ENCODE peak calls at places on chromosomes 12 and 14, in five cellular contexts. One of them, this sample, is unnamed.

GRCh38 chr12:182381-182883 is 31.5 kb downstream of the SLC6A12 start:
- DNase-seq in LHCN-M2: peak
- DNase-seq in NCI-H1436 treated with DMSO at 0.1 percent for 48 hours: no peak
- DNase-seq in GOT3: no peak
- DNase-seq in activated CD8-positive, alpha-beta memory T cell treated with anti-CD3 and anti-CD28 coated beads, Interleukin-2, amount 10 ng/mL, durations not matched to agents 7 days and 5 days: no peak
- DNase-seq in this sample: no peak

GRCh38 chr12:42603246-42603645 is 13.7 kb upstream of the PRICKLE1 start:
- DNase-seq in LHCN-M2: no peak
- DNase-seq in NCI-H1436 treated with DMSO at 0.1 percent for 48 hours: no peak
- DNase-seq in GOT3: no peak
- DNase-seq in activated CD8-positive, alpha-beta memory T cell treated with anti-CD3 and anti-CD28 coated beads, Interleukin-2, amount 10 ng/mL, durations not matched to agents 7 days and 5 days: no peak
- DNase-seq in this sample: no peak

GRCh38 chr12:98743362-98743953 is 98.4 kb downstream of the APAF1 start:
- DNase-seq in LHCN-M2: no peak
- DNase-seq in NCI-H1436 treated with DMSO at 0.1 percent for 48 hours: no peak
- DNase-seq in GOT3: no peak
- DNase-seq in activated CD8-positive, alpha-beta memory T cell treated with anti-CD3 and anti-CD28 coated beads, Interleukin-2, amount 10 ng/mL, durations not matched to agents 7 days and 5 days: peak
- DNase-seq in this sample: no peak

GRCh38 chr12:5034605-5035004 is 9.1 kb upstream of the KCNA5 start:
- DNase-seq in LHCN-M2: no peak
- DNase-seq in NCI-H1436 treated with DMSO at 0.1 percent for 48 hours: no peak
- DNase-seq in GOT3: no peak
- DNase-seq in activated CD8-positive, alpha-beta memory T cell treated with anti-CD3 and anti-CD28 coated beads, Interleukin-2, amount 10 ng/mL, durations not matched to agents 7 days and 5 days: no peak
- DNase-seq in this sample: no peak

GRCh38 chr12:114371250-114371649 is 34.7 kb downstream of the TBX5 start:
- DNase-seq in LHCN-M2: no peak
- DNase-seq in NCI-H1436 treated with DMSO at 0.1 percent for 48 hours: no peak
- DNase-seq in GOT3: no peak
- DNase-seq in activated CD8-positive, alpha-beta memory T cell treated with anti-CD3 and anti-CD28 coated beads, Interleukin-2, amount 10 ng/mL, durations not matched to agents 7 days and 5 days: no peak
- DNase-seq in this sample: peak

GRCh38 chr14:73239463-73240241 is 2.3 kb downstream of the PAPLN start:
- DNase-seq in LHCN-M2: peak
- DNase-seq in NCI-H1436 treated with DMSO at 0.1 percent for 48 hours: no peak
- DNase-seq in GOT3: no peak
- DNase-seq in activated CD8-positive, alpha-beta memory T cell treated with anti-CD3 and anti-CD28 coated beads, Interleukin-2, amount 10 ng/mL, durations not matched to agents 7 days and 5 days: no peak
- DNase-seq in this sample: no peak

GRCh38 chr12:110791589-110791988 is 48.9 kb upstream of the PPP1CC start:
- DNase-seq in LHCN-M2: no peak
- DNase-seq in NCI-H1436 treated with DMSO at 0.1 percent for 48 hours: no peak
- DNase-seq in GOT3: no peak
- DNase-seq in activated CD8-positive, alpha-beta memory T cell treated with anti-CD3 and anti-CD28 coated beads, Interleukin-2, amount 10 ng/mL, durations not matched to agents 7 days and 5 days: no peak
- DNase-seq in this sample: no peak

GRCh38 chr12:49410833-49411232 is 43.6 kb downstream of the SPATS2 start:
- DNase-seq in LHCN-M2: no peak
- DNase-seq in NCI-H1436 treated with DMSO at 0.1 percent for 48 hours: no peak
- DNase-seq in GOT3: no peak
- DNase-seq in activated CD8-positive, alpha-beta memory T cell treated with anti-CD3 and anti-CD28 coated beads, Interleukin-2, amount 10 ng/mL, durations not matched to agents 7 days and 5 days: no peak
- DNase-seq in this sample: no peak

GRCh38 chr12:122840580-122841513 is 5.6 kb downstream of the HIP1R start:
- DNase-seq in LHCN-M2: no peak
- DNase-seq in NCI-H1436 treated with DMSO at 0.1 percent for 48 hours: no peak
- DNase-seq in GOT3: no peak
- DNase-seq in activated CD8-positive, alpha-beta memory T cell treated with anti-CD3 and anti-CD28 coated beads, Interleukin-2, amount 10 ng/mL, durations not matched to agents 7 days and 5 days: no peak
- DNase-seq in this sample: no peak

GRCh38 chr12:101459642-101460346 is 15.3 kb upstream of the SPIC start:
- DNase-seq in LHCN-M2: peak
- DNase-seq in NCI-H1436 treated with DMSO at 0.1 percent for 48 hours: no peak
- DNase-seq in GOT3: no peak
- DNase-seq in activated CD8-positive, alpha-beta memory T cell treated with anti-CD3 and anti-CD28 coated beads, Interleukin-2, amount 10 ng/mL, durations not matched to agents 7 days and 5 days: no peak
- DNase-seq in this sample: no peak

GRCh38 chr12:113852273-113852672 is 113.9 kb downstream of the RBM19 start:
- DNase-seq in LHCN-M2: no peak
- DNase-seq in NCI-H1436 treated with DMSO at 0.1 percent for 48 hours: peak
- DNase-seq in GOT3: no peak
- DNase-seq in activated CD8-positive, alpha-beta memory T cell treated with anti-CD3 and anti-CD28 coated beads, Interleukin-2, amount 10 ng/mL, durations not matched to agents 7 days and 5 days: no peak
- DNase-seq in this sample: no peak

GRCh38 chr12:95318071-95318545 is 100.5 kb downstream of the VEZT start:
- DNase-seq in LHCN-M2: peak
- DNase-seq in NCI-H1436 treated with DMSO at 0.1 percent for 48 hours: no peak
- DNase-seq in GOT3: no peak
- DNase-seq in activated CD8-positive, alpha-beta memory T cell treated with anti-CD3 and anti-CD28 coated beads, Interleukin-2, amount 10 ng/mL, durations not matched to agents 7 days and 5 days: no peak
- DNase-seq in this sample: no peak

GRCh38 chr14:61517861-61518802 is 177.2 kb upstream of the HIF1A start:
- DNase-seq in LHCN-M2: no peak
- DNase-seq in NCI-H1436 treated with DMSO at 0.1 percent for 48 hours: no peak
- DNase-seq in GOT3: no peak
- DNase-seq in activated CD8-positive, alpha-beta memory T cell treated with anti-CD3 and anti-CD28 coated beads, Interleukin-2, amount 10 ng/mL, durations not matched to agents 7 days and 5 days: no peak
- DNase-seq in this sample: no peak

GRCh38 chr14:76998777-76999366 is 29.6 kb downstream of the IRF2BPL start:
- DNase-seq in LHCN-M2: no peak
- DNase-seq in NCI-H1436 treated with DMSO at 0.1 percent for 48 hours: no peak
- DNase-seq in GOT3: no peak
- DNase-seq in activated CD8-positive, alpha-beta memory T cell treated with anti-CD3 and anti-CD28 coated beads, Interleukin-2, amount 10 ng/mL, durations not matched to agents 7 days and 5 days: no peak
- DNase-seq in this sample: no peak

GRCh38 chr14:71169028-71169427 is 261.8 kb downstream of the PCNX1 start:
- DNase-seq in LHCN-M2: no peak
- DNase-seq in NCI-H1436 treated with DMSO at 0.1 percent for 48 hours: no peak
- DNase-seq in GOT3: no peak
- DNase-seq in activated CD8-positive, alpha-beta memory T cell treated with anti-CD3 and anti-CD28 coated beads, Interleukin-2, amount 10 ng/mL, durations not matched to agents 7 days and 5 days: no peak
- DNase-seq in this sample: no peak

GRCh38 chr14:74554742-74555362 is 57.2 kb downstream of the LTBP2 start:
- DNase-seq in LHCN-M2: no peak
- DNase-seq in NCI-H1436 treated with DMSO at 0.1 percent for 48 hours: no peak
- DNase-seq in GOT3: no peak
- DNase-seq in activated CD8-positive, alpha-beta memory T cell treated with anti-CD3 and anti-CD28 coated beads, Interleukin-2, amount 10 ng/mL, durations not matched to agents 7 days and 5 days: no peak
- DNase-seq in this sample: no peak

GRCh38 chr12:64691793-64692583 is 67.2 kb downstream of the GNS start:
- DNase-seq in LHCN-M2: peak
- DNase-seq in NCI-H1436 treated with DMSO at 0.1 percent for 48 hours: no peak
- DNase-seq in GOT3: no peak
- DNase-seq in activated CD8-positive, alpha-beta memory T cell treated with anti-CD3 and anti-CD28 coated beads, Interleukin-2, amount 10 ng/mL, durations not matched to agents 7 days and 5 days: no peak
- DNase-seq in this sample: no peak

GRCh38 chr14:68757618-68758081 is 35.2 kb downstream of the ZFP36L1 start:
- DNase-seq in LHCN-M2: peak
- DNase-seq in NCI-H1436 treated with DMSO at 0.1 percent for 48 hours: no peak
- DNase-seq in GOT3: no peak
- DNase-seq in activated CD8-positive, alpha-beta memory T cell treated with anti-CD3 and anti-CD28 coated beads, Interleukin-2, amount 10 ng/mL, durations not matched to agents 7 days and 5 days: no peak
- DNase-seq in this sample: no peak

GRCh38 chr14:19902409-19902808 is 18.0 kb upstream of the OR4K5 start:
- DNase-seq in LHCN-M2: no peak
- DNase-seq in NCI-H1436 treated with DMSO at 0.1 percent for 48 hours: no peak
- DNase-seq in GOT3: no peak
- DNase-seq in activated CD8-positive, alpha-beta memory T cell treated with anti-CD3 and anti-CD28 coated beads, Interleukin-2, amount 10 ng/mL, durations not matched to agents 7 days and 5 days: no peak
- DNase-seq in this sample: no peak

GRCh38 chr14:51020024-51020710 is 74.7 kb downstream of the TRIM9 start:
- DNase-seq in LHCN-M2: peak
- DNase-seq in NCI-H1436 treated with DMSO at 0.1 percent for 48 hours: no peak
- DNase-seq in GOT3: no peak
- DNase-seq in activated CD8-positive, alpha-beta memory T cell treated with anti-CD3 and anti-CD28 coated beads, Interleukin-2, amount 10 ng/mL, durations not matched to agents 7 days and 5 days: no peak
- DNase-seq in this sample: peak

GRCh38 chr14:22190411-22191191 is 398.4 kb downstream of the DAD1 start:
- DNase-seq in LHCN-M2: peak
- DNase-seq in NCI-H1436 treated with DMSO at 0.1 percent for 48 hours: no peak
- DNase-seq in GOT3: no peak
- DNase-seq in activated CD8-positive, alpha-beta memory T cell treated with anti-CD3 and anti-CD28 coated beads, Interleukin-2, amount 10 ng/mL, durations not matched to agents 7 days and 5 days: no peak
- DNase-seq in this sample: no peak

GRCh38 chr12:109681986-109682707 is 31.5 kb upstream of the FAM222A start:
- DNase-seq in LHCN-M2: no peak
- DNase-seq in NCI-H1436 treated with DMSO at 0.1 percent for 48 hours: no peak
- DNase-seq in GOT3: no peak
- DNase-seq in activated CD8-positive, alpha-beta memory T cell treated with anti-CD3 and anti-CD28 coated beads, Interleukin-2, amount 10 ng/mL, durations not matched to agents 7 days and 5 days: no peak
- DNase-seq in this sample: no peak

GRCh38 chr12:53048780-53049401 is 974 bp upstream of the TNS2 start:
- DNase-seq in LHCN-M2: peak
- DNase-seq in NCI-H1436 treated with DMSO at 0.1 percent for 48 hours: no peak
- DNase-seq in GOT3: no peak
- DNase-seq in activated CD8-positive, alpha-beta memory T cell treated with anti-CD3 and anti-CD28 coated beads, Interleukin-2, amount 10 ng/mL, durations not matched to agents 7 days and 5 days: no peak
- DNase-seq in this sample: no peak

GRCh38 chr12:46451276-46452021 is 78.9 kb upstream of the SLC38A2 start:
- DNase-seq in LHCN-M2: peak
- DNase-seq in NCI-H1436 treated with DMSO at 0.1 percent for 48 hours: no peak
- DNase-seq in GOT3: no peak
- DNase-seq in activated CD8-positive, alpha-beta memory T cell treated with anti-CD3 and anti-CD28 coated beads, Interleukin-2, amount 10 ng/mL, durations not matched to agents 7 days and 5 days: no peak
- DNase-seq in this sample: no peak

GRCh38 chr12:16148938-16149337 is 128.5 kb downstream of the SLC15A5 start:
- DNase-seq in LHCN-M2: no peak
- DNase-seq in NCI-H1436 treated with DMSO at 0.1 percent for 48 hours: no peak
- DNase-seq in GOT3: no peak
- DNase-seq in activated CD8-positive, alpha-beta memory T cell treated with anti-CD3 and anti-CD28 coated beads, Interleukin-2, amount 10 ng/mL, durations not matched to agents 7 days and 5 days: no peak
- DNase-seq in this sample: no peak

GRCh38 chr12:32561931-32562341 is 117.2 kb upstream of the DNM1L start:
- DNase-seq in LHCN-M2: no peak
- DNase-seq in NCI-H1436 treated with DMSO at 0.1 percent for 48 hours: no peak
- DNase-seq in GOT3: no peak
- DNase-seq in activated CD8-positive, alpha-beta memory T cell treated with anti-CD3 and anti-CD28 coated beads, Interleukin-2, amount 10 ng/mL, durations not matched to agents 7 days and 5 days: no peak
- DNase-seq in this sample: no peak

GRCh38 chr14:59311723-59312122 is 123.3 kb downstream of the DAAM1 start:
- DNase-seq in LHCN-M2: no peak
- DNase-seq in NCI-H1436 treated with DMSO at 0.1 percent for 48 hours: no peak
- DNase-seq in GOT3: no peak
- DNase-seq in activated CD8-positive, alpha-beta memory T cell treated with anti-CD3 and anti-CD28 coated beads, Interleukin-2, amount 10 ng/mL, durations not matched to agents 7 days and 5 days: no peak
- DNase-seq in this sample: no peak

GRCh38 chr14:38839743-38840375 is 263.2 kb downstream of the SEC23A start:
- DNase-seq in LHCN-M2: peak
- DNase-seq in NCI-H1436 treated with DMSO at 0.1 percent for 48 hours: no peak
- DNase-seq in GOT3: no peak
- DNase-seq in activated CD8-positive, alpha-beta memory T cell treated with anti-CD3 and anti-CD28 coated beads, Interleukin-2, amount 10 ng/mL, durations not matched to agents 7 days and 5 days: no peak
- DNase-seq in this sample: no peak

GRCh38 chr14:34981743-34982420 is 910 bp upstream of the SRP54 start:
- DNase-seq in LHCN-M2: no peak
- DNase-seq in NCI-H1436 treated with DMSO at 0.1 percent for 48 hours: no peak
- DNase-seq in GOT3: no peak
- DNase-seq in activated CD8-positive, alpha-beta memory T cell treated with anti-CD3 and anti-CD28 coated beads, Interleukin-2, amount 10 ng/mL, durations not matched to agents 7 days and 5 days: peak
- DNase-seq in this sample: no peak

GRCh38 chr14:104512771-104513640 is 66.6 kb upstream of the C14orf180 start:
- DNase-seq in LHCN-M2: no peak
- DNase-seq in NCI-H1436 treated with DMSO at 0.1 percent for 48 hours: no peak
- DNase-seq in GOT3: no peak
- DNase-seq in activated CD8-positive, alpha-beta memory T cell treated with anti-CD3 and anti-CD28 coated beads, Interleukin-2, amount 10 ng/mL, durations not matched to agents 7 days and 5 days: no peak
- DNase-seq in this sample: no peak

GRCh38 chr12:27449893-27450534 is 3.5 kb downstream of the SMCO2 start:
- DNase-seq in LHCN-M2: no peak
- DNase-seq in NCI-H1436 treated with DMSO at 0.1 percent for 48 hours: no peak
- DNase-seq in GOT3: no peak
- DNase-seq in activated CD8-positive, alpha-beta memory T cell treated with anti-CD3 and anti-CD28 coated beads, Interleukin-2, amount 10 ng/mL, durations not matched to agents 7 days and 5 days: no peak
- DNase-seq in this sample: no peak

GRCh38 chr14:73526036-73526984 is 10.6 kb upstream of the ACOT1 start:
- DNase-seq in LHCN-M2: no peak
- DNase-seq in NCI-H1436 treated with DMSO at 0.1 percent for 48 hours: no peak
- DNase-seq in GOT3: no peak
- DNase-seq in activated CD8-positive, alpha-beta memory T cell treated with anti-CD3 and anti-CD28 coated beads, Interleukin-2, amount 10 ng/mL, durations not matched to agents 7 days and 5 days: no peak
- DNase-seq in this sample: no peak

This sample was measured in amygdala.